ENCODE peak calls at places on chromosomes 5 and 9, in eight cellular contexts. B, I, H, M, J, G, F and V are unnamed samples.

GRCh38 chr9:68782546-68782945 is 77.5 kb downstream of the PIP5K1B start:
- DNase-seq in B (no peak), I (no peak), H (no peak), M (no peak), J (no peak), G (no peak), F (no peak), V (no peak)

GRCh38 chr9:117485176-117485575 is 70.3 kb upstream of the ASTN2 start:
- DNase-seq in B (no peak), I (no peak), H (no peak), M (no peak), J (no peak), G (no peak), F (no peak), V (no peak)

GRCh38 chr9:76302947-76303550 is 91.2 kb downstream of the RFK start:
- DNase-seq in B (peak), I (no peak), H (peak), M (peak), J (no peak), G (peak), F (no peak), V (peak)

GRCh38 chr9:107465467-107466451 is 23.8 kb downstream of the KLF4 start:
- DNase-seq in B (no peak), I (peak), H (no peak), M (peak), J (no peak), G (peak), F (peak), V (peak)

GRCh38 chr5:169106906-169107305 is 194.0 kb downstream of the SLIT3 start:
- DNase-seq in B (no peak), I (no peak), H (no peak), M (no peak), J (no peak), G (no peak), F (no peak), V (no peak)

GRCh38 chr9:96321515-96321914 is 19.5 kb upstream of the HSD17B3 start:
- DNase-seq in B (no peak), I (no peak), H (no peak), M (no peak), J (no peak), G (no peak), F (no peak), V (peak)

GRCh38 chr5:98880598-98880997 is 48.2 kb downstream of the CHD1 start:
- DNase-seq in B (no peak), I (no peak), H (no peak), M (no peak), J (no peak), G (no peak), F (no peak), V (no peak)

GRCh38 chr5:82396871-82397514 is 118.8 kb upstream of the RPS23 start:
- DNase-seq in B (no peak), I (peak), H (peak), M (no peak), J (no peak), G (peak), F (peak), V (peak)

GRCh38 chr5:17415282-17415681 is 82.7 kb upstream of the TAF11L2 start:
- DNase-seq in B (no peak), I (no peak), H (no peak), M (no peak), J (no peak), G (peak), F (no peak), V (no peak)

GRCh38 chr9:134422701-134423100 is 96.4 kb downstream of the RXRA start:
- DNase-seq in B (no peak), I (no peak), H (no peak), M (no peak), J (no peak), G (no peak), F (no peak), V (peak)

GRCh38 chr5:2110137-2110933 is 227.6 kb upstream of the IRX4 start:
- DNase-seq in B (no peak), I (no peak), H (no peak), M (no peak), J (no peak), G (no peak), F (no peak), V (no peak)

GRCh38 chr5:174239718-174240117 is 194.2 kb downstream of the NSG2 start:
- DNase-seq in B (no peak), I (no peak), H (no peak), M (no peak), J (no peak), G (no peak), F (no peak), V (no peak)

GRCh38 chr9:108163321-108164005 is 673.9 kb upstream of the KLF4 start:
- DNase-seq in B (no peak), I (no peak), H (no peak), M (no peak), J (no peak), G (peak), F (no peak), V (no peak)

GRCh38 chr9:117247271-117247670 is 167.6 kb downstream of the ASTN2 start:
- DNase-seq in B (no peak), I (no peak), H (no peak), M (peak), J (no peak), G (no peak), F (no peak), V (peak)

GRCh38 chr9:23342296-23342695 is 483.7 kb downstream of the ELAVL2 start:
- DNase-seq in B (no peak), I (no peak), H (no peak), M (no peak), J (no peak), G (peak), F (no peak), V (no peak)

GRCh38 chr5:65926893-65927292 is 518 bp downstream of the ERBIN start:
- DNase-seq in B (peak), I (no peak), H (no peak), M (no peak), J (no peak), G (no peak), F (peak), V (peak)

GRCh38 chr5:109865636-109866035 is 175.9 kb downstream of the MAN2A1 start:
- DNase-seq in B (no peak), I (no peak), H (no peak), M (no peak), J (no peak), G (peak), F (no peak), V (no peak)

GRCh38 chr9:122949696-122950095 is 8.9 kb downstream of the RABGAP1 start:
- DNase-seq in B (no peak), I (no peak), H (no peak), M (no peak), J (no peak), G (peak), F (no peak), V (no peak)

GRCh38 chr5:178872302-178872701 is 12.5 kb downstream of the ZNF354B start:
- DNase-seq in B (no peak), I (no peak), H (no peak), M (no peak), J (no peak), G (no peak), F (no peak), V (no peak)

GRCh38 chr9:108125541-108125940 is 636.0 kb upstream of the KLF4 start:
- DNase-seq in B (no peak), I (no peak), H (no peak), M (no peak), J (no peak), G (no peak), F (no peak), V (no peak)

GRCh38 chr5:139644001-139644456 is 4.1 kb upstream of the CXXC5 start:
- DNase-seq in B (no peak), I (peak), H (no peak), M (no peak), J (no peak), G (no peak), F (no peak), V (no peak)

GRCh38 chr9:38062498-38063362 is 6.3 kb downstream of the SHB start:
- DNase-seq in B (no peak), I (peak), H (no peak), M (no peak), J (no peak), G (peak), F (no peak), V (no peak)

GRCh38 chr9:89363311-89363670 is 45.0 kb downstream of the SECISBP2 start:
- DNase-seq in B (no peak), I (peak), H (no peak), M (no peak), J (no peak), G (no peak), F (no peak), V (no peak)

GRCh38 chr9:82334286-82334685 is 345.7 kb downstream of the SPATA31D1 start:
- DNase-seq in B (no peak), I (no peak), H (no peak), M (no peak), J (no peak), G (peak), F (no peak), V (no peak)

GRCh38 chr9:96883922-96884321 is 29.6 kb upstream of the ZNF782 start:
- DNase-seq in B (no peak), I (no peak), H (no peak), M (no peak), J (no peak), G (peak), F (no peak), V (no peak)

GRCh38 chr9:755454-756381 is 85.8 kb upstream of the DMRT1 start:
- DNase-seq in B (no peak), I (no peak), H (peak), M (no peak), J (no peak), G (peak), F (no peak), V (no peak)

GRCh38 chr9:79013715-79014610 is 557.8 kb upstream of the TLE4 start:
- DNase-seq in B (no peak), I (no peak), H (peak), M (no peak), J (no peak), G (no peak), F (no peak), V (no peak)

GRCh38 chr5:176620333-176620981 is 9.9 kb downstream of the SNCB start:
- DNase-seq in B (no peak), I (peak), H (no peak), M (no peak), J (peak), G (peak), F (no peak), V (peak)

GRCh38 chr5:98768160-98769005 is 5.1 kb upstream of the RGMB start:
- DNase-seq in B (no peak), I (no peak), H (no peak), M (peak), J (no peak), G (peak), F (peak), V (peak)

GRCh38 chr5:2203774-2204173 is 321.0 kb upstream of the IRX4 start:
- DNase-seq in B (no peak), I (no peak), H (no peak), M (no peak), J (no peak), G (no peak), F (no peak), V (no peak)

GRCh38 chr5:24401767-24402166 is 243.0 kb downstream of the CDH10 start:
- DNase-seq in B (no peak), I (no peak), H (no peak), M (no peak), J (no peak), G (peak), F (no peak), V (no peak)

GRCh38 chr5:88142801-88143692 is 125.6 kb downstream of the TMEM161B start:
- DNase-seq in B (no peak), I (no peak), H (no peak), M (no peak), J (no peak), G (no peak), F (no peak), V (no peak)

GRCh38 chr5:6712136-6712581 is 1.1 kb upstream of the TENT4A start:
- DNase-seq in B (peak), I (peak), H (no peak), M (peak), J (no peak), G (peak), F (peak), V (peak)

GRCh38 chr9:99690573-99690972 is 131.1 kb upstream of the NR4A3 start:
- DNase-seq in B (no peak), I (no peak), H (no peak), M (no peak), J (no peak), G (no peak), F (no peak), V (no peak)

GRCh38 chr5:61919920-61920319 is 386.1 kb upstream of the KIF2A start:
- DNase-seq in B (no peak), I (no peak), H (no peak), M (no peak), J (no peak), G (no peak), F (no peak), V (no peak)

GRCh38 chr5:159956074-159956473 is 39.8 kb downstream of the ADRA1B start:
- DNase-seq in B (no peak), I (no peak), H (no peak), M (no peak), J (no peak), G (peak), F (no peak), V (no peak)

GRCh38 chr5:83470920-83471404 is 582 bp upstream of the VCAN start:
- DNase-seq in B (no peak), I (no peak), H (no peak), M (peak), J (no peak), G (peak), F (no peak), V (peak)

GRCh38 chr5:173228639-173229380 is 6.2 kb downstream of the NKX2-5 start:
- DNase-seq in B (no peak), I (no peak), H (no peak), M (no peak), J (no peak), G (peak), F (no peak), V (peak)